ENCODE peak calls at places on chromosomes 13 and 19, in five cellular contexts. B is IMR-90, J is neural progenitor cell, G is upper lobe of right lung, C is ascending aorta. E is an unnamed sample.

GRCh38 chr13:79402074-79402635 is 3.9 kb downstream of the RBM26 start:
- DNase-seq in B (no peak), C (no peak), G (no peak), J (no peak), E (no peak)

GRCh38 chr13:110759710-110760109 is 46.2 kb downstream of the ING1 start:
- DNase-seq in C (no peak), J (no peak), G (no peak), B (peak), E (no peak)

GRCh38 chr13:99176309-99177276 is 24.1 kb upstream of the UBAC2 start:
- DNase-seq in J (peak), C (peak), G (peak), B (peak), E (no peak)

GRCh38 chr13:47639716-47640447 is 361.2 kb downstream of the SUCLA2 start:
- DNase-seq in J (no peak), B (no peak), G (no peak), C (no peak), E (no peak)

GRCh38 chr13:20188649-20189553 is 3.8 kb downstream of the GJB2 start:
- DNase-seq in C (no peak), B (no peak), J (peak), G (peak), E (no peak)

GRCh38 chr19:51372649-51373504 is at the start of gene NKG7:
- DNase-seq in C (no peak), J (no peak), B (no peak), G (no peak), E (no peak)

GRCh38 chr19:45406165-45406956 is at the start of gene POLR1G:
- DNase-seq in G (peak), C (peak), B (peak), J (peak), E (peak)

GRCh38 chr13:33409673-33410072 is 124.1 kb upstream of the STARD13 start:
- DNase-seq in B (no peak), J (no peak), C (no peak), G (no peak), E (no peak)

GRCh38 chr19:53881482-53882390 is at the start of gene PRKCG:
- DNase-seq in C (no peak), J (peak), G (peak), B (no peak), E (no peak)

GRCh38 chr13:40205771-40206240 is 460.6 kb downstream of the FOXO1 start:
- DNase-seq in J (no peak), G (no peak), C (no peak), B (no peak), E (no peak)

GRCh38 chr19:1038995-1039645 is 787 bp upstream of the ABCA7 start:
- DNase-seq in G (no peak), B (peak), C (no peak), J (no peak), E (no peak)

GRCh38 chr19:14383556-14383897 is 2.3 kb downstream of the ADGRE5 start:
- DNase-seq in G (no peak), J (no peak), B (peak), C (no peak), E (no peak)

GRCh38 chr13:109704771-109705628 is 81.4 kb downstream of the IRS2 start:
- DNase-seq in G (peak), J (no peak), B (no peak), C (peak), E (no peak)

GRCh38 chr13:44136693-44137268 is 236.8 kb upstream of the SERP2 start:
- DNase-seq in J (no peak), G (no peak), B (no peak), C (no peak), E (no peak)

GRCh38 chr19:55014714-55015113 is 23.4 kb downstream of the GP6 start:
- DNase-seq in G (no peak), J (no peak), C (no peak), B (no peak), E (no peak)

GRCh38 chr19:55283548-55284393 is at the start of gene BRSK1:
- DNase-seq in J (peak), B (peak), G (no peak), C (peak), E (no peak)

GRCh38 chr19:4059493-4059880 is 7.2 kb downstream of the ZBTB7A start:
- DNase-seq in C (no peak), G (no peak), J (no peak), B (no peak), E (no peak)

GRCh38 chr13:112818040-112818697 is 128.3 kb downstream of the ATP11A start:
- DNase-seq in G (no peak), J (no peak), B (no peak), C (no peak), E (no peak)

GRCh38 chr19:9032136-9032626 is 22.0 kb upstream of the MUC16 start:
- DNase-seq in J (no peak), G (no peak), C (no peak), B (no peak), E (no peak)

GRCh38 chr19:15540435-15540834 is 32.1 kb downstream of the CYP4F22 start:
- DNase-seq in J (no peak), C (no peak), G (no peak), B (no peak), E (no peak)

GRCh38 chr19:15194938-15195337 is 5.9 kb downstream of the NOTCH3 start:
- DNase-seq in C (peak), B (peak), G (peak), J (no peak), E (no peak)

GRCh38 chr13:74201530-74201929 is 67.3 kb upstream of the KLF12 start:
- DNase-seq in C (no peak), G (no peak), J (no peak), B (no peak), E (no peak)

GRCh38 chr19:16703677-16704076 is 16.0 kb upstream of the NWD1 start:
- DNase-seq in J (no peak), C (no peak), G (no peak), B (no peak), E (no peak)

DNA sequence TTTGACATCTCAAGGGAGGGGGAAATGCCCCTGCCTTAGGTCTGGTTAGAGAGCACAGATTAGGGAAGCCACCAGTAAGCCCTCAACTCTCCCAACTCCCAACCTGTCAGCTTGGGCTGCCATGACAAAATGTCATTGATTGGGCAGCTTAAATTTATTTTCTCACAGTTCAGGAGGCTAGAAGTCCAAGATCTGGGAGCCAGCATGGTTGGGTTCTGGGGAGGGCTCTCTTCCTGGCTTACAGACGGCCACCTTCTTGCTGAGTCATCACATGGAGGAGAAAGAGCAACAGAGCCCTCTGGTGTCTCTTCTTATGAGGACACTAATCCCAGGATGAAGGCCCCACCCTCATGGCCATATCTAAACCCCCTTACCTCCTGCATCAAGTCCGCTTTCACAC is 24.2 kb downstream of the C19orf12 start:
- DNase-seq in B (peak), G (no peak), J (peak), C (no peak), E (no peak)
- TF ChIP-seq CTCF in B (peak), G (peak), J (peak), C (peak), E (peak)

GRCh38 chr13:107867701-107868661 is 347.4 kb downstream of the LIG4 start:
- DNase-seq in B (peak), G (peak), J (peak), C (no peak), E (no peak)

GRCh38 chr13:107870400-107870799 is 344.9 kb downstream of the LIG4 start:
- DNase-seq in G (no peak), J (no peak), C (no peak), B (no peak), E (no peak)

GRCh38 chr13:107874456-107874855 is 340.9 kb downstream of the LIG4 start:
- DNase-seq in B (no peak), J (no peak), C (no peak), G (no peak), E (no peak)

GRCh38 chr13:107873908-107874307 is 341.4 kb downstream of the LIG4 start:
- DNase-seq in C (no peak), G (no peak), J (no peak), B (no peak), E (no peak)
- H3K4me3 ChIP-seq in C (no peak), G (no peak), J (no peak), B (no peak), E (no peak)

DNA sequence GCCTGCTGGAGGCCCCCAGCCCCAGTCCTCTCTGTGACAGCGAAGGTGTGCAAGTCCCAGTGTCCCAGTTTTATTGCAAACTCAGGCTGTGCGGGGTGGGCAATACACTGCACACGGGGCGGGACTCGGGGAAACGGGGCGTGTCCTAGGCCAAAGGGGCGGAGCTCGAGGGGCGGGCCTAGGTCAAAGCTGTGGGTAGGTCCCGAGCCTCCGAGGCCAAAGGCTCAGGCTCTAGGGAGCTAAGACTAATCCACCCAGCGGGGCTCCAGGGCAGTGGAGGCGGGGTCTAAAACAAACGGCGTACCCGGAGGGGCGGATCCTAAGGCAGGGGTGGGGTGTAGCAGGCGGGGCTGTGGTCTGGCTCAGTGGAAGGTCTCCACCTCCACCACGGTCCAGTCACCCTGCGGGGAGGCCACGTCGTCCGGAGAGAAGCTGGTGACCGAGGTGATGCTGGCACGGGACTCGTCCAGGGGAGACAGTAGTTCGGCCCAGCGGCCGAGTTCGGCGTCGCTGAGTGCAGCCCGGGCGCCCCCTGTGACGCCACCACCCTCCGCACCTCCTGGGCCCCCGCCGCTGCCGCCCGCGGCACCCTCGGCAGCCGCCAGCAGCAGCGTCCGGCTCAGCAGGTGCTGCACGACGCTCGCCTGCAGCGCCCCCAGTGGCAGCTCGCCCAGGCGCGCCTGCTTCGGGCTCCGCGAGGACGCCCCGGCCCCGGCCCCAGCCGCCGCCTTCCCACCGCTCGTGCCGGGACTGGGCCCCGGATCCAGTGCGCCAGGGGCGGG is 5.3 kb downstream of the PRR36 start:
- DNase-seq in G (peak), C (peak), J (peak), B (peak), E (no peak)
- TF ChIP-seq CTCF in G (peak), C (no peak), J (peak), B (peak), E (peak)

GRCh38 chr19:18225702-18226468 is at the start of gene PDE4C:
- DNase-seq in G (no peak), C (no peak), J (peak), B (no peak), E (no peak)
- H3K4me3 ChIP-seq in G (no peak), C (peak), J (no peak), B (no peak), E (no peak)

DNA sequence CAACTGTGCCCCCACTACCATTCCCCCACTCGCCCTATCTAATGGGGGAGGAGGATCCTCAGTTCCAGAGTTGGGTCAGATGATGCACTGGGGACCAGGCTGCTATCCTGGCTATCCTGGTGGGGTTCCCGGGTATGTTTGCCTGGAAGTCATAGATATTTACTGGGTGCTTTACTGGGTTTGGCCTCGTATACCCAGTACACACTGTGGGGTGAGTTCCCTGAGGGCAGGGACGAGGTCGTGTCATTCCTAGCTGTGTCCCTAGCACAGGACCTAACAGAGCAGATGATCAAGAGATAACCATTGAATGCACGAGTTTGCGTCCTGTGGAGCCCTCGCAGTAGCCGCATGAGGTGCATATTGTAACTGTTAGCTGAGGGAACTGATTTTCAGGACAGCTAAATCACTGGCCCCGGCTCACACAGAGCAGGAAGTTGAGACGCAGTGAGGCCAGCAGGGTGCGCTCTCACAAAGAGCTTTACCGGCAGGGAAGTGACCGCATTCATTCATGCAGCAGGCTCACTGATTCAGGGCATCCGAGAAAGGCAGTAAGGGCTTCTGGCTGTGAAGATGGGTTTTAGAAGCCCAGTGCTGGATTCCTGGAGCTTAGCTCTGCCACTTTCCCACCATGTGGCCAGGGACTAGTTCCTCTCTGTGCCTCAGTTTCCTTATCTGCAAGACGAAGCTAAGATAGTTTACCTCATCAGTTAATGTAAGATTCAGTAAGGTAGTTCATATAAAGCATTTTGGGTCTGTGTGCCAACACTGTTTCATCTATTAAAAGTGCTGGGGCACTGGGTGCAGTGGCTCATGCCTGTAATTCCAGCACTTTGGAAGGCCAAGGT is 6.0 kb downstream of the RUVBL2 start:
- DNase-seq in C (no peak), J (peak), G (no peak), B (peak), E (peak)
- TF ChIP-seq CTCF in C (peak), J (peak), G (peak), B (peak), E (peak)

DNA sequence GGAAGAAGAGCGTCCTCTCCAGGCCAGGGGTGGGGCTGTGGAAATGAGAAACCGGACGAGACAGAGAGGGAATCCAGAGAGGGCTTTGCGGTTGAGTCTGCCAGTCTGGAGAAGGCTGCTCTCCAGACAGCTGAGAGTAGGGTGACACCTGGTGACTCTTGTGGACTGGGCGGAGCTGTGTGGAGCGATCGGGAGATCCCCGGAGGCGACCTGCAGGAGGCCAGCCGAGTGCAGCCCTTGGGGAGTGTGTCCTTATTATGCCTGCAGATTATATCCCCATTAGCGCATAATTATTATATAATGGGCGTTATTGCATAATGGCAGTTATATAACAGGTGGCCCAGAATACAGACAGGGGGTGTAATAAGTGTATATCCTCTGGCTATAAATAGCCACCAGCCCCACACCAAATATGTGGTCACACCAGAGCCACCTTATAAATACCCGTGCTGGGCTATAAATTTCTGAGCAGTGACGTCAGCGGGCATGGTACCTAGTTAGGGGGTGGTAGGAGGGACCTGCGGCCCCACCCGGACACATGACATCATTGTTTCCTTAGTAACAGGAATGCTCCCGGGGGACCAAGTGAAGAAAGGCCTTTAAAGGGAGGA is 41.2 kb downstream of the NFIX start:
- DNase-seq in C (peak), B (peak), J (no peak), G (peak), E (no peak)
- H3K4me3 ChIP-seq in C (peak), B (no peak), J (no peak), G (no peak), E (no peak)